ENCODE peak calls at places on chromosomes 7 and 10, in nine cellular contexts. U is stomach, W is omental fat pad, F is upper lobe of left lung, K is WERI-Rb-1, C is astrocyte of the spinal cord, H is fibroblast of lung, O is PC-9, M is AG09309. N is an unnamed sample.
A peak's percentile ranks its signal among the peaks of the same experiment; 100 is the strongest.

GRCh38 chr7:99407849-99408346 is 499 bp downstream of the PDAP1 start:
- DNase-seq in U (peak; percentile 40), W (peak; percentile 71), F (peak; percentile 32), K (peak; percentile 49), C (peak; percentile 82), H (peak; percentile 77), O (peak; percentile 43), M (peak; percentile 39), N (no peak)

GRCh38 chr7:27183682-27184341 is 1.2 kb downstream of the HOXA11 start:
- DNase-seq in U (peak; percentile 23), W (no peak), F (no peak), K (peak; percentile 26), C (no peak), H (no peak), O (no peak), M (no peak), N (peak; percentile 58)

GRCh38 chr7:26865094-26865388 is 651 bp upstream of the SKAP2 start:
- DNase-seq in U (peak; percentile 56), W (peak; percentile 26), F (peak; percentile 76), K (no peak), C (no peak), H (no peak), O (no peak), M (no peak), N (peak; percentile 78)

GRCh38 chr10:60426425-60426824 is 36.8 kb upstream of the ANK3 start:
- DNase-seq in U (no peak), W (no peak), F (no peak), K (no peak), C (peak; percentile 93), H (peak; percentile 95), O (peak; percentile 81), M (peak; percentile 72), N (no peak)

GRCh38 chr10:46542567-46543323 is 13.7 kb downstream of the GPRIN2 start:
- DNase-seq in U (peak; percentile 26), W (peak; percentile 20), F (peak; percentile 20), K (peak; percentile 8), C (no peak), H (no peak), O (no peak), M (no peak), N (peak; percentile 70)

GRCh38 chr10:56646712-56647111 is 285.7 kb upstream of the ZWINT start:
- DNase-seq in U (no peak), W (no peak), F (no peak), K (no peak), C (no peak), H (no peak), O (no peak), M (no peak), N (no peak)

GRCh38 chr10:112732277-112732891 is 217.7 kb upstream of the TCF7L2 start:
- DNase-seq in U (no peak), W (no peak), F (no peak), K (no peak), C (no peak), H (no peak), O (no peak), M (no peak), N (no peak)

GRCh38 chr10:42950606-42951485 is 126.0 kb upstream of the RET start:
- DNase-seq in U (peak; percentile 20), W (peak; percentile 7), F (no peak), K (no peak), C (no peak), H (no peak), O (no peak), M (no peak), N (no peak)

GRCh38 chr10:86538547-86538946 is 17.0 kb upstream of the WAPL start:
- DNase-seq in U (no peak), W (no peak), F (no peak), K (no peak), C (no peak), H (no peak), O (no peak), M (no peak), N (no peak)

GRCh38 chr7:73451780-73452398 is 18.3 kb downstream of the FZD9 start:
- DNase-seq in U (no peak), W (no peak), F (no peak), K (no peak), C (peak; percentile 58), H (peak; percentile 77), O (no peak), M (peak; percentile 24), N (no peak)

GRCh38 chr7:121123028-121123427 is 134.5 kb downstream of the CPED1 start:
- DNase-seq in U (no peak), W (no peak), F (no peak), K (no peak), C (no peak), H (peak; percentile 66), O (no peak), M (no peak), N (no peak)

GRCh38 chr10:62047960-62048383 is 146.5 kb downstream of the ARID5B start:
- DNase-seq in U (no peak), W (peak; percentile 51), F (peak; percentile 65), K (no peak), C (peak; percentile 35), H (no peak), O (peak; percentile 42), M (no peak), N (no peak)

GRCh38 chr10:60073397-60073780 is 167.0 kb upstream of the CCDC6 start:
- DNase-seq in U (no peak), W (no peak), F (no peak), K (no peak), C (no peak), H (no peak), O (no peak), M (no peak), N (no peak)

GRCh38 chr10:70512149-70512611 is 33.6 kb downstream of the PALD1 start:
- DNase-seq in U (no peak), W (no peak), F (no peak), K (no peak), C (no peak), H (peak; percentile 41), O (no peak), M (no peak), N (no peak)

GRCh38 chr7:30678805-30679204 is 3.5 kb downstream of the CRHR2 start:
- DNase-seq in U (no peak), W (no peak), F (no peak), K (no peak), C (no peak), H (no peak), O (no peak), M (no peak), N (no peak)

GRCh38 chr10:84543948-84544347 is 215.6 kb downstream of the CCSER2 start:
- DNase-seq in U (no peak), W (no peak), F (no peak), K (no peak), C (no peak), H (no peak), O (peak; percentile 57), M (no peak), N (no peak)

GRCh38 chr10:35536789-35537188 is 68.4 kb upstream of the GJD4 start:
- DNase-seq in U (no peak), W (no peak), F (no peak), K (no peak), C (no peak), H (no peak), O (no peak), M (no peak), N (no peak)

GRCh38 chr10:91349381-91349780 is 60.8 kb upstream of the HECTD2 start:
- DNase-seq in U (no peak), W (no peak), F (peak; percentile 22), K (no peak), C (peak; percentile 98), H (peak; percentile 89), O (no peak), M (peak; percentile 80), N (no peak)

GRCh38 chr7:135980665-135981180 is 3.6 kb upstream of the MTPN start:
- DNase-seq in U (peak; percentile 29), W (no peak), F (peak; percentile 56), K (no peak), C (peak; percentile 59), H (no peak), O (peak; percentile 52), M (peak; percentile 57), N (no peak)

GRCh38 chr7:64686493-64687184 is 20.7 kb downstream of the ZNF107 start:
- DNase-seq in U (no peak), W (no peak), F (no peak), K (no peak), C (no peak), H (no peak), O (peak; percentile 68), M (no peak), N (no peak)

GRCh38 chr7:353746-354325 is 63.9 kb downstream of the FOXL3 start:
- DNase-seq in U (no peak), W (no peak), F (no peak), K (no peak), C (peak; percentile 39), H (no peak), O (no peak), M (no peak), N (no peak)

GRCh38 chr7:115009139-115009538 is 87.2 kb downstream of the MDFIC start:
- DNase-seq in U (no peak), W (no peak), F (no peak), K (no peak), C (no peak), H (no peak), O (no peak), M (no peak), N (no peak)

DNA sequence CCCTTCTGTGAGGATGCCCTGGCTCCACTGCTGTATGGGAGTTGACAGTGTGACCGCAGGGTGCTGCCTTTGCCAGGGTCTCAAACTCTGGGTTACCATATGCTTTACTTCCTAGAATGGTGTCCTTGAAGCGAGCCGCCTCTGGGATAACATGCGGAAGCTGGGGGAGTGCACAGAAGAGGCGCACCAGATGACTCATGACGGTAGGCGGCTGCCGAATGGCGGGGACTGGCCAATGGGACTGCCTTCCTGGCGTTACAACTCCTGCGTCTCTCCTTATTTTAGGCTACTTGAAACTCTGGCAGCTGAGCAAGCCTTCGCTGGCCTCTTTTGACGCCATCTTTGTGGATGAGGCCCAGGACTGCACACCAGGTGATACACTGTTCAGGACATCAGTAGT is 27.3 kb downstream of the FBH1 start:
- DNase-seq in U (no peak), W (no peak), F (no peak), K (no peak), C (no peak), H (no peak), O (no peak), M (no peak), N (no peak)
- TF ChIP-seq CTCF in U (no peak), W (no peak), F (no peak), K (no peak), C (no peak), H (no peak), O (no peak), M (no peak), N (no peak)

GRCh38 chr10:17229967-17230682 is 2.1 kb downstream of the VIM start:
- DNase-seq in U (peak; percentile 82), W (peak; percentile 57), F (peak; percentile 92), K (peak; percentile 52), C (peak; percentile 77), H (peak; percentile 84), O (peak; percentile 80), M (no peak), N (peak; percentile 83)
- TF ChIP-seq CTCF in U (no peak), W (no peak), F (no peak), K (no peak), C (no peak), H (no peak), O (no peak), M (no peak), N (no peak)

GRCh38 chr7:129613016-129613337 is 1.5 kb downstream of the NRF1 start:
- DNase-seq in U (no peak), W (no peak), F (no peak), K (no peak), C (no peak), H (no peak), O (no peak), M (no peak), N (no peak)
- TF ChIP-seq CTCF in U (no peak), W (no peak), F (no peak), K (no peak), C (no peak), H (no peak), O (no peak), M (no peak), N (peak; percentile 5)

GRCh38 chr10:29130190-29130673 is 158.6 kb upstream of the LYZL1 start:
- DNase-seq in U (no peak), W (no peak), F (no peak), K (no peak), C (peak; percentile 35), H (peak; percentile 56), O (peak; percentile 59), M (no peak), N (no peak)
- TF ChIP-seq CTCF in U (peak; percentile 49), W (no peak), F (peak; percentile 49), K (peak; percentile 19), C (peak; percentile 64), H (peak; percentile 54), O (peak; percentile 73), M (peak; percentile 64), N (peak; percentile 78)

N was measured in type B pancreatic cell.